ENCODE peak calls at places on chromosomes 5 and 9, in six cellular contexts. B is GM12878, Y is SK-N-SH, H is H1, U is HepG2, N is HCT116. C is an unnamed sample.

GRCh38 chr5:22938373-22938772 is 85.2 kb upstream of the CDH12 start:
- DNase-seq in B (no peak), Y (no peak), H (no peak), U (no peak), N (no peak), C (no peak)

GRCh38 chr5:178590141-178590923 is at the start of gene COL23A1:
- DNase-seq in B (no peak), Y (peak), H (no peak), U (no peak), N (no peak), C (peak)

GRCh38 chr5:125011982-125012381 is 265.5 kb upstream of the ZNF608 start:
- DNase-seq in B (no peak), Y (no peak), H (no peak), U (no peak), N (no peak), C (no peak)

GRCh38 chr5:378301-378891 is 56.9 kb downstream of the AHRR start:
- DNase-seq in B (no peak), Y (peak), H (no peak), U (no peak), N (no peak), C (no peak)

GRCh38 chr5:92552206-92553160 is 1028.5 kb downstream of the NR2F1-AS1 start:
- DNase-seq in B (no peak), Y (peak), H (no peak), U (peak), N (peak), C (no peak)

GRCh38 chr9:99146574-99146973 is 41.7 kb downstream of the TGFBR1 start:
- DNase-seq in B (no peak), Y (no peak), H (no peak), U (no peak), N (no peak), C (no peak)

GRCh38 chr5:150289551-150290390 is at the start of gene CAMK2A:
- DNase-seq in B (no peak), Y (peak), H (no peak), U (no peak), N (no peak), C (no peak)

GRCh38 chr9:2771661-2772060 is 54.4 kb downstream of the KCNV2 start:
- DNase-seq in B (no peak), Y (peak), H (no peak), U (no peak), N (no peak), C (no peak)

GRCh38 chr9:122197334-122197872 is 31.4 kb downstream of the LHX6 start:
- DNase-seq in B (no peak), Y (no peak), H (no peak), U (no peak), N (no peak), C (no peak)

GRCh38 chr5:96408276-96408777 is 24.7 kb downstream of the PCSK1 start:
- DNase-seq in B (no peak), Y (no peak), H (no peak), U (no peak), N (no peak), C (no peak)

GRCh38 chr9:121654497-121655140 is 3.2 kb downstream of the DAB2IP start:
- DNase-seq in B (no peak), Y (no peak), H (no peak), U (no peak), N (no peak), C (no peak)

GRCh38 chr5:166936351-166936750 is 1355.1 kb upstream of the WWC1 start:
- DNase-seq in B (no peak), Y (no peak), H (no peak), U (no peak), N (no peak), C (no peak)

GRCh38 chr9:21688108-21689102 is 114.0 kb upstream of the MTAP start:
- DNase-seq in B (no peak), Y (no peak), H (no peak), U (no peak), N (no peak), C (no peak)

GRCh38 chr9:109475526-109475925 is 22.6 kb downstream of the PTPN3 start:
- DNase-seq in B (no peak), Y (no peak), H (no peak), U (peak), N (no peak), C (no peak)

GRCh38 chr5:68441309-68441708 is 225.8 kb downstream of the PIK3R1 start:
- DNase-seq in B (no peak), Y (no peak), H (no peak), U (no peak), N (no peak), C (no peak)

GRCh38 chr5:77850536-77851228 is 74.5 kb upstream of the TBCA start:
- DNase-seq in B (no peak), Y (no peak), H (no peak), U (no peak), N (no peak), C (no peak)

GRCh38 chr9:91953723-91954122 is 3.7 kb upstream of the ROR2 start:
- DNase-seq in B (no peak), Y (no peak), H (no peak), U (no peak), N (no peak), C (no peak)

GRCh38 chr5:51685399-51685798 is 302.2 kb downstream of the ISL1 start:
- DNase-seq in B (no peak), Y (no peak), H (no peak), U (no peak), N (no peak), C (no peak)

GRCh38 chr5:180130291-180130869 is 58.8 kb upstream of the RNF130 start:
- DNase-seq in B (no peak), Y (no peak), H (no peak), U (no peak), N (no peak), C (no peak)

GRCh38 chr5:127958421-127959011 is 125.0 kb upstream of the SLC12A2 start:
- DNase-seq in B (no peak), Y (no peak), H (no peak), U (peak), N (no peak), C (no peak)

GRCh38 chr9:129080608-129081387 is at the start of gene DOLPP1:
- DNase-seq in B (peak), Y (peak), H (peak), U (peak), N (peak), C (peak)

GRCh38 chr5:157217289-157218024 is 36.8 kb downstream of the ITK start:
- DNase-seq in B (no peak), Y (no peak), H (no peak), U (no peak), N (no peak), C (no peak)

GRCh38 chr9:117744856-117745389 is 40.7 kb downstream of the TLR4 start:
- DNase-seq in B (no peak), Y (peak), H (no peak), U (no peak), N (no peak), C (no peak)

GRCh38 chr5:3194141-3194540 is 401.5 kb upstream of the IRX1 start:
- DNase-seq in B (no peak), Y (no peak), H (no peak), U (no peak), N (no peak), C (no peak)

GRCh38 chr5:137610598-137610997 is 111.5 kb upstream of the SPOCK1 start:
- DNase-seq in B (no peak), Y (no peak), H (no peak), U (no peak), N (no peak), C (no peak)

GRCh38 chr9:125240649-125240999 is 519 bp downstream of the HSPA5 start:
- DNase-seq in B (no peak), Y (no peak), H (no peak), U (peak), N (no peak), C (peak)

GRCh38 chr9:137707361-137707760 is 88.6 kb downstream of the EHMT1 start:
- DNase-seq in B (no peak), Y (peak), H (no peak), U (no peak), N (no peak), C (no peak)

GRCh38 chr9:137708590-137709284 is 89.9 kb downstream of the EHMT1 start:
- DNase-seq in B (no peak), Y (no peak), H (no peak), U (no peak), N (no peak), C (no peak)

GRCh38 chr9:137710751-137711150 is 91.9 kb downstream of the EHMT1 start:
- DNase-seq in B (no peak), Y (no peak), H (no peak), U (no peak), N (no peak), C (no peak)

GRCh38 chr9:137711678-137712105 is 92.9 kb downstream of the EHMT1 start:
- DNase-seq in B (no peak), Y (no peak), H (no peak), U (no peak), N (no peak), C (no peak)

GRCh38 chr9:137709411-137710101 is 90.8 kb downstream of the EHMT1 start:
- DNase-seq in B (no peak), Y (no peak), H (no peak), U (no peak), N (no peak), C (no peak)
- TF ChIP-seq JUND in B (no peak), Y (no peak), H (no peak), U (no peak), N (no peak), C (no peak)

DNA sequence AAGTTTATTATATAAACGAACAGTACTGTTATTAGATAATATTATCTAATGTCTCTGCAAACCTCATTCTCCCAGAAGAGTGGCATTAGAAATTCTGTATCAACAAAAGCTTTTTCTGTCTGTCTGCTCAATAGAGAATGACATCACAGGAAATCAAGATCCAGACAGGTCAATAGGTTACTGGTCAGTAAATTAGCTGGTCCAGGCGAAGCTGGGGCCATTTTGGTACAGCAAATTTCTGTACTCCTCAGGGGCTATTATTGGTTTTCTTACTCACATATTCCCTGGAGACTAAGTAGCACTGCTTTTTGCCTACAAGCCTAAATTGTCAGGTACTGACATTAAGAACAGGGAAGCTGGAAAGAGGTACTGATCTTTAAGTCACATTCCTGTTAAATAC is 80.5 kb downstream of the PLPP1 start:
- DNase-seq in B (no peak), Y (no peak), H (no peak), U (no peak), N (no peak), C (no peak)
- TF ChIP-seq JUND in B (no peak), Y (no peak), H (no peak), U (no peak), N (no peak), C (no peak)

GRCh38 chr9:134382733-134383132 is 56.5 kb downstream of the RXRA start:
- DNase-seq in B (no peak), Y (no peak), H (no peak), U (no peak), N (no peak), C (no peak)
- TF ChIP-seq JUND in B (no peak), Y (no peak), H (no peak), U (no peak), N (no peak), C (no peak)

DNA sequence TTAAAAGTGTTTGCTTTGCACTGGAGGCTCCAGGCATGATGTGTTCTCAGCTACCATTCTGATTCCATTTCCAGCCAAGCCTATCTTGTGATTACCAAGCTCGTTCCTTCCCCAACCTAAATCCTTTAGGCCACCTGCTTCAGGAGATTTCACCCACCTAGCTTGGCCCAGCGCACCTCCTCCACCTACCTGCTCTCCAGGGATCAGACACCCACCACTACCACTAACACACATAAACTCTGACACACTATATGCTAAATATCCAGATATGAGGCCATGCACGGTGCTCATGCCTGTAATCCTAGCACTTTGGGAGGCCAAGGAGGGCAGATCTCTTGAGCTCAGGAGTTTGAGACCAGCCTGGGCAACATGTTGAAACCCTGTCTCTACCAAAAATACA is 2.4 kb downstream of the MYORG start:
- DNase-seq in B (no peak), Y (no peak), H (no peak), U (no peak), N (no peak), C (no peak)
- TF ChIP-seq JUND in B (no peak), Y (no peak), H (no peak), U (no peak), N (no peak), C (no peak)

DNA sequence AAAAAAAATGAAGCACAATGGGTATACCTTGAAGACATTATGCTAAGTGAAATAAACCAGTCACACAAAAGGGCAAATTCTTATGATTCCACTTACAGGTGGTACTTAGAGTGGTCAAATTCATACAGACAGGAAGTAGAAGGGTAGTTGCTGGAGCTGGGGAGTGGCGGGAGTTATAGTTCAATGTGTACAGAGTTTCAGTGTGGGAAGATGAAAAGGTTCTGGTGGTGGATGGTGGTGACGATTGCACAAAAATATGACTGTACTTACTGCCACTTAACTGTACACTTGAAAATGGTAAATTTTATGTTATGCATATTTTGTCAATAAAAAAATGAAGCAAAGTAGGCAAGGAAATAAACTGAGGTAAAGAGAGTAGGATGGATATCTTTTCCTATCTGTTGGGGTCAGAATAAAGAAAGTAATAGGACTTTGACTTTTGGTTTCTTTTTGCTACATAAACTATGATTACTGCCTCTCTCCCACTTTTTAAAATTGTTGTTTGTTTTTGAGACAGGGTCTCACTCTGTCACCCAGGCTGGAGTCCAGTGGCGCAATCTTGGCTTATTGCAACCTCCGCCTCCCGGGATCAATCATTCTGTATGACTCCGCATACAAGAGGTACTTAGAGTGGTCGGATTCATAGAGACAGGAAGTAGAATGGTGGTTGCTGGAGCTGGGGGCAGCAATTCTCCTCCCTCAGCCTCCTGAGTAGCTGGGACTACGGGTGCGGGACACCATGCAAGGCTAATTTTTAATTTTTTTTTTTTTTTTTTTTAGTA is 4.0 kb upstream of the PSAT1 start:
- DNase-seq in B (no peak), Y (no peak), H (no peak), U (peak), N (no peak), C (no peak)
- TF ChIP-seq JUND in B (no peak), Y (no peak), H (no peak), U (no peak), N (no peak), C (no peak)

GRCh38 chr9:127451681-127452480 is 571 bp downstream of the LRSAM1 start:
- DNase-seq in B (peak), Y (peak), H (no peak), U (no peak), N (no peak), C (peak)
- TF ChIP-seq JUND in B (no peak), Y (no peak), H (no peak), U (no peak), N (no peak), C (no peak)

DNA sequence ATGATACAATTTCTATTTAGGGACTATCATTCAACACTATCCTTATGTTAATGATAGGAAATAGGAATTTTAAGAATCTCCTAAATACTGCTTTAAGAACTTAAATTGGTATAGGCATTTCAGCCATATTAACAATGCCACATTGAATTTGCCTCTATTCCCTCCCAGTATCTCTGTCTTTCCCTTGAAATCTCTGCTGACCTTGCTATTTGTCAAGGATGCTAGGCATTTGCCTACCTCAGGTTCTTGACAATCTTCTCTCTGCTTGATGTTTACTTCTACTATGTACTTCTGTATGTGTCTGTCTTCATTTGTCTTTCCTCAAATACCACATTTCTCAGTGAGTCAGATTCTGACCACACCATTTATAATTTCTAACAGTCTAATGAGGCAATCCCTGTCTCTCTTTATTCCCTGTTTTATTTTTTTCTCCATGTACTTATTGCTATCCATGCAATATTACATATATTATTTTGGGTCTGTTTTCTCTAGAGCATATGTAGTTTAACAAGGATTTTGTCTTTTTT is 1461.4 kb upstream of the CDH9 start:
- DNase-seq in B (no peak), Y (no peak), H (no peak), U (no peak), N (no peak), C (no peak)
- TF ChIP-seq JUND in B (no peak), Y (no peak), H (no peak), U (no peak), N (no peak), C (no peak)